ENCODE peak calls at places on chromosome 17, in six cellular contexts. One of them, this sample, is unnamed.

GRCh38 chr17:61009619-61010018 is 332.0 kb downstream of the BCAS3 start:
- DNase-seq in Peyer's patch: no peak
- DNase-seq in tibial nerve: no peak
- DNase-seq in HCT116: no peak
- DNase-seq in heart left ventricle: peak
- DNase-seq in uterus: no peak
- DNase-seq in this sample: no peak

GRCh38 chr17:75589919-75590303 is 2.3 kb downstream of the MYO15B start:
- DNase-seq in heart left ventricle: no peak
- DNase-seq in Peyer's patch: no peak
- DNase-seq in HCT116: no peak
- DNase-seq in tibial nerve: no peak
- DNase-seq in uterus: peak
- DNase-seq in this sample: no peak

GRCh38 chr17:43030137-43030767 is 5.2 kb downstream of the RND2 start:
- DNase-seq in heart left ventricle: no peak
- DNase-seq in uterus: no peak
- DNase-seq in tibial nerve: no peak
- DNase-seq in HCT116: no peak
- DNase-seq in Peyer's patch: no peak
- DNase-seq in this sample: no peak

GRCh38 chr17:72985882-72986720 is 106.4 kb downstream of the SLC39A11 start:
- DNase-seq in uterus: peak
- DNase-seq in tibial nerve: peak
- DNase-seq in Peyer's patch: peak
- DNase-seq in HCT116: peak
- DNase-seq in heart left ventricle: peak
- DNase-seq in this sample: peak

GRCh38 chr17:7252176-7253043 is at the start of gene ELP5:
- DNase-seq in tibial nerve: peak
- DNase-seq in heart left ventricle: peak
- DNase-seq in Peyer's patch: peak
- DNase-seq in uterus: peak
- DNase-seq in HCT116: peak
- DNase-seq in this sample: peak

GRCh38 chr17:38426441-38426840 is 1.8 kb upstream of the ARHGAP23 start:
- DNase-seq in tibial nerve: no peak
- DNase-seq in uterus: no peak
- DNase-seq in Peyer's patch: no peak
- DNase-seq in HCT116: no peak
- DNase-seq in heart left ventricle: no peak
- DNase-seq in this sample: no peak

GRCh38 chr17:51813166-51813783 is 345.2 kb downstream of the CA10 start:
- DNase-seq in heart left ventricle: no peak
- DNase-seq in tibial nerve: no peak
- DNase-seq in HCT116: no peak
- DNase-seq in uterus: no peak
- DNase-seq in Peyer's patch: no peak
- DNase-seq in this sample: no peak

GRCh38 chr17:72282439-72283029 is 161.7 kb downstream of the SOX9 start:
- DNase-seq in Peyer's patch: no peak
- DNase-seq in tibial nerve: no peak
- DNase-seq in heart left ventricle: no peak
- DNase-seq in uterus: no peak
- DNase-seq in HCT116: no peak
- DNase-seq in this sample: no peak

GRCh38 chr17:4412933-4413831 is 20.6 kb upstream of the SPNS3 start:
- DNase-seq in tibial nerve: peak
- DNase-seq in heart left ventricle: peak
- DNase-seq in uterus: peak
- DNase-seq in Peyer's patch: peak
- DNase-seq in HCT116: peak
- DNase-seq in this sample: peak

GRCh38 chr17:65085397-65085796 is 28.9 kb upstream of the GNA13 start:
- DNase-seq in uterus: no peak
- DNase-seq in tibial nerve: no peak
- DNase-seq in Peyer's patch: no peak
- DNase-seq in heart left ventricle: no peak
- DNase-seq in HCT116: no peak
- DNase-seq in this sample: no peak

GRCh38 chr17:62178579-62178978 is 113.5 kb upstream of the MED13 start:
- DNase-seq in Peyer's patch: no peak
- DNase-seq in uterus: no peak
- DNase-seq in tibial nerve: no peak
- DNase-seq in heart left ventricle: no peak
- DNase-seq in HCT116: no peak
- DNase-seq in this sample: no peak

GRCh38 chr17:66949501-66949900 is 15.0 kb upstream of the CACNG4 start:
- DNase-seq in HCT116: no peak
- DNase-seq in tibial nerve: no peak
- DNase-seq in Peyer's patch: no peak
- DNase-seq in heart left ventricle: no peak
- DNase-seq in uterus: no peak
- DNase-seq in this sample: no peak

GRCh38 chr17:32944248-32945020 is 16.5 kb downstream of the TMEM98 start:
- DNase-seq in Peyer's patch: no peak
- DNase-seq in tibial nerve: no peak
- DNase-seq in HCT116: no peak
- DNase-seq in uterus: no peak
- DNase-seq in heart left ventricle: no peak
- DNase-seq in this sample: no peak

GRCh38 chr17:57874434-57875108 is 24.7 kb upstream of the MRPS23 start:
- DNase-seq in HCT116: no peak
- DNase-seq in Peyer's patch: peak
- DNase-seq in tibial nerve: peak
- DNase-seq in heart left ventricle: peak
- DNase-seq in uterus: peak
- DNase-seq in this sample: no peak

GRCh38 chr17:19812407-19812806 is 55.3 kb downstream of the ULK2 start:
- DNase-seq in tibial nerve: no peak
- DNase-seq in HCT116: no peak
- DNase-seq in heart left ventricle: no peak
- DNase-seq in Peyer's patch: no peak
- DNase-seq in uterus: no peak
- DNase-seq in this sample: no peak

GRCh38 chr17:17661834-17662233 is 19.4 kb upstream of the RAI1 start:
- DNase-seq in tibial nerve: no peak
- DNase-seq in Peyer's patch: no peak
- DNase-seq in HCT116: no peak
- DNase-seq in heart left ventricle: no peak
- DNase-seq in uterus: no peak
- DNase-seq in this sample: no peak

GRCh38 chr17:68431661-68432071 is 25.6 kb downstream of the WIPI1 start:
- DNase-seq in uterus: no peak
- DNase-seq in tibial nerve: no peak
- DNase-seq in heart left ventricle: no peak
- DNase-seq in HCT116: peak
- DNase-seq in Peyer's patch: no peak
- DNase-seq in this sample: no peak

GRCh38 chr17:2821868-2822267 is 25.6 kb downstream of the RAP1GAP2 start:
- DNase-seq in tibial nerve: no peak
- DNase-seq in uterus: no peak
- DNase-seq in Peyer's patch: no peak
- DNase-seq in HCT116: no peak
- DNase-seq in heart left ventricle: no peak
- DNase-seq in this sample: no peak

GRCh38 chr17:31832748-31833147 is 26.3 kb downstream of the COPRS start:
- DNase-seq in uterus: no peak
- DNase-seq in HCT116: no peak
- DNase-seq in Peyer's patch: no peak
- DNase-seq in tibial nerve: no peak
- DNase-seq in heart left ventricle: no peak
- DNase-seq in this sample: no peak

GRCh38 chr17:21161498-21162393 is 35.0 kb downstream of the DHRS7B start:
- DNase-seq in tibial nerve: no peak
- DNase-seq in HCT116: no peak
- DNase-seq in heart left ventricle: no peak
- DNase-seq in Peyer's patch: no peak
- DNase-seq in uterus: no peak
- DNase-seq in this sample: no peak

GRCh38 chr17:56826611-56827414 is 6.9 kb downstream of the C17orf67 start:
- DNase-seq in heart left ventricle: no peak
- DNase-seq in HCT116: no peak
- DNase-seq in Peyer's patch: no peak
- DNase-seq in uterus: no peak
- DNase-seq in tibial nerve: no peak
- DNase-seq in this sample: no peak

DNA sequence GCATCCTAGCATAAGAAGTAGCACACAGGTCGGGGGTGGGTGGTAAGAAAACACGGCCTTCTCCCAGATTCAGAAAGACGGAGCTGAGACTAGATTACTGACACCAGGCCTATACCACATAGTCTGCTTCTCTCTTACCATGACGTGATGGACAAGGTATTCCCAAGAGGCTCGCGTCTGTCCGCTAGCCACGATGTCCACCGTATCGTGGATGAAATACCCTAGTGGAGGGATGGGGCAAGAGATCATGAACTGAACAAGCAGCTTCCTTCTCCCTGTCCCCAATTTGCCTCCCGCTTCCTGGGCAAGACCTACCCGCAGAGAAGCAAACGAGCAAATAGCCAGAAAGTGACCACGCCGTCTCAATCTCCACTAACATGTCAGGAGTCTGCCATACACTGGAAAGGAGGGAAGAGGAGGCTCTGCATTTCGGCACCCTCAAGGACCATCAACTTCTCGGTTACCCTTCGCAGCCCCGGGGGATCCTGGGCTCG is 820 bp downstream of the TLCD1 start:
- DNase-seq in Peyer's patch: no peak
- DNase-seq in HCT116: peak
- DNase-seq in tibial nerve: no peak
- DNase-seq in uterus: no peak
- DNase-seq in heart left ventricle: no peak
- DNase-seq in this sample: no peak
- TF ChIP-seq POLR2A in Peyer's patch: no peak
- TF ChIP-seq POLR2A in HCT116: no peak
- TF ChIP-seq POLR2A in tibial nerve: no peak
- TF ChIP-seq POLR2A in uterus: no peak
- TF ChIP-seq POLR2A in heart left ventricle: no peak
- TF ChIP-seq POLR2A in this sample: no peak

DNA sequence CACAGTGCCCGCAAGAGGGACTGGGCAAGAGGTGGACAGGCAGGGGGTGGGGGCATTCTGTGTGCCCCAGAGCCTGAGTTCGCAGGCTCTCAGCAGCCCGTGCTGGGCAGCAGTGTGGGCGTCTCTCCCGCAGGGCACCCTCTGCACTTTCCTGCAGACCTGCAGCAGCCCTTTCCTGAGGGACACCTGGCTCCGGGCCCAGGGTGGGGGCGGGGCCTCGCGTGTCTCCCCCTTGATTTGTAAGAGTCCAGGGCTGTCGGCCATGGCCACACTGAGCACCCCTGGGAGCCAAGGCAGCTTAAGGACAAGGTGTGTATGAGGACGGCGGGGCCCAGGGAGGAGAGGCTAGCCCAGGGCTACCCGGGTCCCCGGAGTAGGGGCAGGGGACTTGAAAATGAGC is 33.4 kb upstream of the SLC38A10 start:
- DNase-seq in heart left ventricle: no peak
- DNase-seq in Peyer's patch: no peak
- DNase-seq in uterus: no peak
- DNase-seq in tibial nerve: no peak
- DNase-seq in HCT116: no peak
- DNase-seq in this sample: no peak
- H3K27ac ChIP-seq in heart left ventricle: peak
- H3K27ac ChIP-seq in Peyer's patch: peak
- H3K27ac ChIP-seq in uterus: peak
- H3K27ac ChIP-seq in tibial nerve: peak
- H3K27ac ChIP-seq in HCT116: peak
- H3K27ac ChIP-seq in this sample: peak

GRCh38 chr17:39665642-39666221 is 583 bp downstream of the TCAP start:
- DNase-seq in Peyer's patch: no peak
- DNase-seq in HCT116: no peak
- DNase-seq in tibial nerve: no peak
- DNase-seq in heart left ventricle: no peak
- DNase-seq in uterus: no peak
- DNase-seq in this sample: no peak

GRCh38 chr17:39666231-39666600 is 1.1 kb downstream of the TCAP start:
- DNase-seq in tibial nerve: no peak
- DNase-seq in Peyer's patch: no peak
- DNase-seq in HCT116: no peak
- DNase-seq in uterus: no peak
- DNase-seq in heart left ventricle: no peak
- DNase-seq in this sample: no peak

GRCh38 chr17:39663340-39663687 is 1.8 kb upstream of the TCAP start:
- DNase-seq in heart left ventricle: no peak
- DNase-seq in uterus: no peak
- DNase-seq in Peyer's patch: no peak
- DNase-seq in tibial nerve: no peak
- DNase-seq in HCT116: no peak
- DNase-seq in this sample: no peak

GRCh38 chr17:39663688-39664580 is 1.2 kb upstream of the TCAP start:
- DNase-seq in Peyer's patch: peak
- DNase-seq in HCT116: peak
- DNase-seq in tibial nerve: no peak
- DNase-seq in heart left ventricle: no peak
- DNase-seq in uterus: no peak
- DNase-seq in this sample: no peak

DNA sequence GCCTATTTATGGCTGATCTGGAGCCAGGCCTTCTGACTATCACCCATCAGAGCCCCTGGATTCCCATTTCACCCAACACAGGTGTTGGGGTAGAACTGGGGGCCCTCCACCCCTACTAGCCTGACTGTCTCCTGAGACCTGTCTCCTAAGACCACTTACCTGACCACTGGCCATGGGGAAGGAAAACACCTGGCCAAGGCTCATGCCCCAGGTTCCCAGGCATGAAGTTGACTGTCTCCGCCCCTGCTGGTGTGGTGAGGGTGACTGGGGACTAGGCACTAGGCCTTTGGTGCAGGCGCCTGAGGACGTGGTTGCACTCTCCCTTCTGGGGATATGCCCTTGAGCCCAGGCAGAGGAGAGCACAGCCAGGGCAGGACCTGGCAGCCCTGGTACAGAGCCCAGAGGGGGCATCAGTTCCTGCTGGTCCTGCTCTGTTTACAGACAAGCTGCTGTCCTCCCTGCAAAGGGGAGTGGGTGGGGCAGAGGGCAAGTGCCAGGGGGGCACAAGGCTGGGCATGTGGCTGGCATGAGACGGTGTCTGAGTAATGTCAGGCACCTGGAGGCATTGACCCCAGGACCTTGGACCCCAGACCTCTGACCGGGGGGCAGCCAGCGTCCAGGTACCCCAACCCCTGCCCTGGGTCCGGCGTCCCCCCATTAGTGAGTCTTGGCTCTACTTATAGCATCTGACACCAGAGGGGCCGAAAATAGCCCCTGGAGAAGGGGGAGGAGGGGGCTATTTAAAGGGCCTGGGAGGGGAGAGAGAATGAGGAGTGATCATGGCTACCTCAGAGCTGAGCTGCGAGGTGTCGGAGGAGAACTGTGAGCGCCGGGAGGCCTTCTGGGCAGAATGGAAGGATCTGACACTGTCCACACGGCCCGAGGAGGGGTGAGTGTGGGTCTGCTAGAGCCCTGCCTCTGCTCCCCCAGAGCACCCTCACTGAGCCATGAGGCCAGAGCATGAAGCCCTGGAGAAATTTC is at the start of gene TCAP:
- DNase-seq in uterus: no peak
- DNase-seq in heart left ventricle: peak
- DNase-seq in tibial nerve: no peak
- DNase-seq in HCT116: no peak
- DNase-seq in Peyer's patch: no peak
- DNase-seq in this sample: no peak
- TF ChIP-seq POLR2A in uterus: no peak
- TF ChIP-seq POLR2A in heart left ventricle: peak
- TF ChIP-seq POLR2A in tibial nerve: no peak
- TF ChIP-seq POLR2A in HCT116: no peak
- TF ChIP-seq POLR2A in Peyer's patch: no peak
- TF ChIP-seq POLR2A in this sample: no peak

GRCh38 chr17:50661348-50661747 is 26.7 kb downstream of the ABCC3 start:
- DNase-seq in Peyer's patch: no peak
- DNase-seq in uterus: no peak
- DNase-seq in tibial nerve: no peak
- DNase-seq in heart left ventricle: no peak
- DNase-seq in HCT116: no peak
- DNase-seq in this sample: no peak
- H3K27ac ChIP-seq in Peyer's patch: no peak
- H3K27ac ChIP-seq in uterus: peak
- H3K27ac ChIP-seq in tibial nerve: peak
- H3K27ac ChIP-seq in heart left ventricle: no peak
- H3K27ac ChIP-seq in HCT116: peak
- H3K27ac ChIP-seq in this sample: no peak